ENCODE peak calls at places on chromosomes 6 and 20, in four cellular contexts. One of them, this sample, is unnamed.

GRCh38 chr6:48951917-48952316 is 511.1 kb downstream of the MMUT start:
- DNase-seq in H9: no peak
- DNase-seq in neuronal stem cell: no peak
- DNase-seq in trophoblast cell: no peak
- DNase-seq in this sample: no peak

GRCh38 chr20:9021699-9022098 is 47.2 kb upstream of the PLCB4 start:
- DNase-seq in H9: peak
- DNase-seq in neuronal stem cell: no peak
- DNase-seq in trophoblast cell: no peak
- DNase-seq in this sample: peak

GRCh38 chr6:1809359-1809988 is 199.8 kb downstream of the FOXC1 start:
- DNase-seq in H9: no peak
- DNase-seq in neuronal stem cell: no peak
- DNase-seq in trophoblast cell: no peak
- DNase-seq in this sample: no peak

GRCh38 chr6:29886686-29887085 is 55.6 kb upstream of the HLA-A start:
- DNase-seq in H9: no peak
- DNase-seq in neuronal stem cell: no peak
- DNase-seq in trophoblast cell: no peak
- DNase-seq in this sample: no peak

GRCh38 chr6:46329568-46329967 is 158.8 kb upstream of the ENPP5 start:
- DNase-seq in H9: no peak
- DNase-seq in neuronal stem cell: no peak
- DNase-seq in trophoblast cell: no peak
- DNase-seq in this sample: no peak

GRCh38 chr6:44043036-44043478 is 84.2 kb downstream of the MRPL14 start:
- DNase-seq in H9: no peak
- DNase-seq in neuronal stem cell: no peak
- DNase-seq in trophoblast cell: no peak
- DNase-seq in this sample: peak

GRCh38 chr6:137013031-137013430 is 31.7 kb downstream of the IL20RA start:
- DNase-seq in H9: no peak
- DNase-seq in neuronal stem cell: no peak
- DNase-seq in trophoblast cell: no peak
- DNase-seq in this sample: no peak

GRCh38 chr6:122033564-122034181 is 365.8 kb upstream of the HSF2 start:
- DNase-seq in H9: peak
- DNase-seq in neuronal stem cell: peak
- DNase-seq in trophoblast cell: peak
- DNase-seq in this sample: peak

GRCh38 chr6:155530219-155530834 is 74.7 kb upstream of the NOX3 start:
- DNase-seq in H9: no peak
- DNase-seq in neuronal stem cell: no peak
- DNase-seq in trophoblast cell: no peak
- DNase-seq in this sample: peak

GRCh38 chr6:5373430-5373829 is 112.1 kb downstream of the FARS2 start:
- DNase-seq in H9: no peak
- DNase-seq in neuronal stem cell: no peak
- DNase-seq in trophoblast cell: no peak
- DNase-seq in this sample: no peak

GRCh38 chr20:137668-138131 is 4.7 kb upstream of the DEFB126 start:
- DNase-seq in H9: no peak
- DNase-seq in neuronal stem cell: no peak
- DNase-seq in trophoblast cell: no peak
- DNase-seq in this sample: no peak

GRCh38 chr6:8557019-8557748 is 121.8 kb upstream of the SLC35B3 start:
- DNase-seq in H9: no peak
- DNase-seq in neuronal stem cell: no peak
- DNase-seq in trophoblast cell: no peak
- DNase-seq in this sample: no peak

GRCh38 chr6:34568341-34568680 is 12.2 kb upstream of the SPDEF start:
- DNase-seq in H9: no peak
- DNase-seq in neuronal stem cell: no peak
- DNase-seq in trophoblast cell: no peak
- DNase-seq in this sample: no peak

GRCh38 chr6:37222125-37222967 is 35.2 kb upstream of the TBC1D22B start:
- DNase-seq in H9: peak
- DNase-seq in neuronal stem cell: peak
- DNase-seq in trophoblast cell: peak
- DNase-seq in this sample: peak

GRCh38 chr6:85422996-85423395 is 26.9 kb upstream of the NT5E start:
- DNase-seq in H9: no peak
- DNase-seq in neuronal stem cell: no peak
- DNase-seq in trophoblast cell: peak
- DNase-seq in this sample: no peak

GRCh38 chr20:25623225-25623735 is 534 bp downstream of the NANP start:
- DNase-seq in H9: peak
- DNase-seq in neuronal stem cell: no peak
- DNase-seq in trophoblast cell: peak
- DNase-seq in this sample: peak

GRCh38 chr6:72826033-72826432 is 204.2 kb downstream of the KCNQ5 start:
- DNase-seq in H9: no peak
- DNase-seq in neuronal stem cell: no peak
- DNase-seq in trophoblast cell: no peak
- DNase-seq in this sample: peak

GRCh38 chr20:63702751-63703470 is 4.9 kb downstream of the ARFRP1 start:
- DNase-seq in H9: no peak
- DNase-seq in neuronal stem cell: no peak
- DNase-seq in trophoblast cell: no peak
- DNase-seq in this sample: no peak

GRCh38 chr20:3846378-3846739 is 275 bp upstream of the MAVS start:
- DNase-seq in H9: no peak
- DNase-seq in neuronal stem cell: no peak
- DNase-seq in trophoblast cell: no peak
- DNase-seq in this sample: no peak
- H3K23ac ChIP-seq in H9: no peak
- H3K23ac ChIP-seq in neuronal stem cell: peak
- H3K23ac ChIP-seq in trophoblast cell: no peak
- H3K23ac ChIP-seq in this sample: peak

DNA sequence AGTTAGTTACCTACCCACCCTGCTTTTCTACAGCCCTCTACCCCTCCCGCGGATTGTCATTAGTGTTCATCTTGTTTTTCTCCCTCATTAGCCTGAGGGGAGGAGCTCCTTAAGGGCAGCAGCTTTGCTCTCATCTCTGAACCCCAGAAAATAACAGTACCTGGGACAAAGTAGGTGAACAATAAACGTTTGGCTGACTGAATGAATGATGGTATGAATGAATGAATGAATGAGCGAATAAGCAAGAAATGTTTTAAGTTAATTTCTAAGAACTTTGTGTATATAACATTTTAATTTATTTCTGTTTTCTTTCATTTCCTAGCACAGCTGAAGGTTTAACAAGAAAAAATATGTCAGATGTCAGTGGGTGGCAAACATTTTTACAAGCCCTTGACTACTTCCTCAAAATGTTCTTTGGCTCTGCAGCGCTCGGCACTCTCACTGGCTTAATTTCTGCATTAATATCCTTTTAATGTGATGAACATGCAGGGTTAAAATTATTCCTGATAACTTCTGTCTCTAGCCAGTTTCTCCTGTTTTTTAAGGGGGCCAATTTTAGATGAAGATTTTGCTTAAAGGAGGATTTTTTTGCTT is 50.1 kb downstream of the SLC9A8 start:
- DNase-seq in H9: no peak
- DNase-seq in neuronal stem cell: no peak
- DNase-seq in trophoblast cell: no peak
- DNase-seq in this sample: no peak
- H3K4me2 ChIP-seq in H9: no peak
- H3K4me2 ChIP-seq in neuronal stem cell: no peak
- H3K4me2 ChIP-seq in trophoblast cell: no peak
- H3K4me2 ChIP-seq in this sample: no peak

GRCh38 chr20:12966468-12967085 is 42.2 kb upstream of the SPTLC3 start:
- DNase-seq in H9: no peak
- DNase-seq in neuronal stem cell: no peak
- DNase-seq in trophoblast cell: no peak
- DNase-seq in this sample: peak

GRCh38 chr20:12961725-12962124 is 47.0 kb upstream of the SPTLC3 start:
- DNase-seq in H9: no peak
- DNase-seq in neuronal stem cell: no peak
- DNase-seq in trophoblast cell: no peak
- DNase-seq in this sample: no peak

GRCh38 chr20:12965212-12965879 is 43.4 kb upstream of the SPTLC3 start:
- DNase-seq in H9: no peak
- DNase-seq in neuronal stem cell: no peak
- DNase-seq in trophoblast cell: no peak
- DNase-seq in this sample: no peak

GRCh38 chr20:12965880-12966270 is 42.9 kb upstream of the SPTLC3 start:
- DNase-seq in H9: no peak
- DNase-seq in neuronal stem cell: peak
- DNase-seq in trophoblast cell: no peak
- DNase-seq in this sample: no peak

DNA sequence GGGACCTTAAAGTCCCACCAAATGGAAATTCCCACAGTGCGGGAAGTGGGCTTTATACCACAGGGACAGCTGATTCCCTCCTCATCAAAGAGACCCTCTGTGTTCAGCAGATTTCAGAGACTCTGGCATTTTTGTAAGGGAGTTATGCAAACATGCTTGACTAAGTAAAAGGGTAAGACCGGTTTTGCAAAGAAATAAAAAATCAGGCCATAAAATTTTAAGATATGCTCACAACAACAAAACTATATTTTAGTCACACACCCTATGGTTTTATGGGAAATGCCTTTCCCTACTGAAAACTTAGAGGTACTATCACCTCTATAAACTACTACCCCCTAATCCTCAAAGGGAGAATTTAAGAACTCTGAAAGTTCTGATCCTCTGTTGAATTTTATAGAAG is 45.3 kb upstream of the SPTLC3 start:
- DNase-seq in H9: no peak
- DNase-seq in neuronal stem cell: no peak
- DNase-seq in trophoblast cell: no peak
- DNase-seq in this sample: no peak
- H2AFZ ChIP-seq in H9: no peak
- H2AFZ ChIP-seq in neuronal stem cell: no peak
- H2AFZ ChIP-seq in trophoblast cell: no peak
- H2AFZ ChIP-seq in this sample: no peak

DNA sequence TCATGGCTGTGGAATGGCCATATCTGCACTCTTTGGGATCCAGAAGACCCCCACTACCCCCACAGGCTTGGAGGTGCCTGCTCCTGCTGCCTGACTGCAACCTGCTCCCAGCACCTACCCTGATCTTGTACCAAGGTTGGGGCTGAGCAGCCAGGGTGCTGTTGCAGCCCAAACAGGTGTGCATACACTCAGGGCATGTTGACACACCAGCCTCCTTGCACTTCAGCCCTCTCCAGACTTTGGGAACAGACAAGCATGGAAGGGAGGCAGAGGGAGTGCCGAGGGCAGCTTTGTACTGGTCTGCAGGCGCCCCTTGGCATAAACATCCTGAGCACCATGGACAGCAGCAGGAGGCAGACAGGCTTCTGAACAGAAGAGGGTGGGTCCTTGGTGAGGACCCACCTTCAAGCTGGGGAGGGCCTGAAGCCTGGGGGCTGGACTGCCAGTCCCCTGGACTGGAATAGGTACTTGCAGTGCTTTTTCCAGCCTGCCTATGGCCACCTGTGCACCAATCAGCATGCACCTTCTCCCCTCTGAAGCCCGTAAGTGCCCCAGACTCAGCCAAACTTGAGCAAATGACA is 1675.8 kb downstream of the HACE1 start:
- DNase-seq in H9: peak
- DNase-seq in neuronal stem cell: peak
- DNase-seq in trophoblast cell: no peak
- DNase-seq in this sample: no peak
- H3K23ac ChIP-seq in H9: no peak
- H3K23ac ChIP-seq in neuronal stem cell: no peak
- H3K23ac ChIP-seq in trophoblast cell: no peak
- H3K23ac ChIP-seq in this sample: no peak

GRCh38 chr6:135496805-135497411 is 632 bp downstream of the AHI1 start:
- DNase-seq in H9: no peak
- DNase-seq in neuronal stem cell: no peak
- DNase-seq in trophoblast cell: peak
- DNase-seq in this sample: no peak

GRCh38 chr6:135488023-135488422 is 9.5 kb downstream of the AHI1 start:
- DNase-seq in H9: no peak
- DNase-seq in neuronal stem cell: no peak
- DNase-seq in trophoblast cell: no peak
- DNase-seq in this sample: peak

GRCh38 chr6:135498178-135498841 is 770 bp upstream of the AHI1 start:
- DNase-seq in H9: peak
- DNase-seq in neuronal stem cell: peak
- DNase-seq in trophoblast cell: peak
- DNase-seq in this sample: peak

GRCh38 chr6:135497412-135498177 is at the start of gene AHI1:
- DNase-seq in H9: peak
- DNase-seq in neuronal stem cell: peak
- DNase-seq in trophoblast cell: peak
- DNase-seq in this sample: peak

GRCh38 chr6:135493218-135493961 is 4.2 kb downstream of the AHI1 start:
- DNase-seq in H9: no peak
- DNase-seq in neuronal stem cell: no peak
- DNase-seq in trophoblast cell: peak
- DNase-seq in this sample: peak
- H3K4me2 ChIP-seq in H9: no peak
- H3K4me2 ChIP-seq in neuronal stem cell: no peak
- H3K4me2 ChIP-seq in trophoblast cell: no peak
- H3K4me2 ChIP-seq in this sample: no peak

DNA sequence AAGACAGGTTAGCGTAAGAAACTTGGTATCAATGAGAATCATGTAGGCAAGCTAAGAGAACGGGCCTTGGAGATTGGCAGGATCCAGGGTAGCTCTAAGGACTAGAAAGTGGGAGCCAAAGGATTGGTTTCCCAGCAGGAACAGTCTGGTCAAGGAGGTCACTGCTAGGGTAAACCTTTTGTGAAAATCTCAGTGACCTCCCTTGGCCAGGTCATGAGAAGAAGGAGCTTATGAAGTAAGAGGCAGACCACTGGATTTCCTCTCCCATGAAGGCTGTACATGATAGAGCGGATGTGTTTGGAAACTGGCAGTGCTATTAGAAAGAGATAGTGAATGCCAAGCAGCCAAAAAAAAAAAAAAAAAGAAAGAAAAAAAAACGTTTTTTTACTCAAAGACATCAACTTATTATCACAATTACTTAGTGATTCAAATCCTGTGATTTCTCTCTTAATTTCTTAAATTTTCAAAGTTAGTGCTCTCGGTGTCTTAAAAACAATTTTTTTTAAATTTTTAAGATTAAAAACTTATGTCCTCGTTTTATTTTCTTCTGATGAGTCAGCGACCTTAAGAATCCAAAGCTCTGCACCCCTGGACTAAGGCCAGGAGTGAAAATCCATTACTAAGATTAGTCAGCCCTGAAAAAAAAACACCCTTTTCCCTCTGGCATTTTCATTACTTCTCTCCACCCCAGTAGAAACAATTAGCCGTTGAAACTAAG is 85.9 kb upstream of the CARMIL1 start:
- DNase-seq in H9: no peak
- DNase-seq in neuronal stem cell: no peak
- DNase-seq in trophoblast cell: no peak
- DNase-seq in this sample: peak
- H2AFZ ChIP-seq in H9: no peak
- H2AFZ ChIP-seq in neuronal stem cell: no peak
- H2AFZ ChIP-seq in trophoblast cell: no peak
- H2AFZ ChIP-seq in this sample: peak

This sample was measured in IMR-90.